ENCODE peak calls at places on chromosomes 1 and 21, in eight cellular contexts. One of them, this sample, is unnamed.

GRCh38 chr21:32570456-32570855 is 14.9 kb downstream of the TCP10L start:
- DNase-seq in A549: no peak
- DNase-seq in GM20000: no peak
- DNase-seq in fibroblast of the aortic adventitia: no peak
- DNase-seq in ovary: no peak
- DNase-seq in Caki2: no peak
- DNase-seq in CD8-positive, alpha-beta T cell: no peak
- DNase-seq in LoVo: no peak
- DNase-seq in this sample: no peak

GRCh38 chr21:37380349-37381323 is 14.1 kb downstream of the DYRK1A start:
- DNase-seq in ovary: no peak
- DNase-seq in fibroblast of the aortic adventitia: no peak
- DNase-seq in Caki2: peak
- DNase-seq in GM20000: no peak
- DNase-seq in A549: no peak
- DNase-seq in LoVo: no peak
- DNase-seq in CD8-positive, alpha-beta T cell: no peak
- DNase-seq in this sample: no peak

GRCh38 chr21:41817228-41817627 is 50.4 kb upstream of the RIPK4 start:
- DNase-seq in A549: peak
- DNase-seq in ovary: peak
- DNase-seq in Caki2: peak
- DNase-seq in fibroblast of the aortic adventitia: peak
- DNase-seq in CD8-positive, alpha-beta T cell: peak
- DNase-seq in GM20000: peak
- DNase-seq in LoVo: peak
- DNase-seq in this sample: peak

GRCh38 chr1:161166669-161167548 is 683 bp downstream of the PPOX start:
- DNase-seq in LoVo: peak
- DNase-seq in A549: no peak
- DNase-seq in Caki2: peak
- DNase-seq in GM20000: no peak
- DNase-seq in fibroblast of the aortic adventitia: no peak
- DNase-seq in CD8-positive, alpha-beta T cell: no peak
- DNase-seq in ovary: no peak
- DNase-seq in this sample: no peak

GRCh38 chr21:27831821-27832569 is 865.1 kb upstream of the ADAMTS5 start:
- DNase-seq in LoVo: no peak
- DNase-seq in fibroblast of the aortic adventitia: peak
- DNase-seq in Caki2: no peak
- DNase-seq in ovary: no peak
- DNase-seq in A549: no peak
- DNase-seq in GM20000: no peak
- DNase-seq in CD8-positive, alpha-beta T cell: no peak
- DNase-seq in this sample: no peak

GRCh38 chr1:112714313-112715263 is 544 bp downstream of the PPM1J start:
- DNase-seq in ovary: peak
- DNase-seq in Caki2: peak
- DNase-seq in LoVo: peak
- DNase-seq in CD8-positive, alpha-beta T cell: peak
- DNase-seq in fibroblast of the aortic adventitia: no peak
- DNase-seq in GM20000: peak
- DNase-seq in A549: no peak
- DNase-seq in this sample: no peak

GRCh38 chr1:40984066-40984465 is 4.6 kb downstream of the CTPS1 start:
- DNase-seq in Caki2: no peak
- DNase-seq in LoVo: no peak
- DNase-seq in fibroblast of the aortic adventitia: peak
- DNase-seq in CD8-positive, alpha-beta T cell: no peak
- DNase-seq in A549: no peak
- DNase-seq in GM20000: no peak
- DNase-seq in ovary: no peak
- DNase-seq in this sample: no peak

GRCh38 chr1:30381671-30382365 is 341.6 kb downstream of the MATN1 start:
- DNase-seq in CD8-positive, alpha-beta T cell: no peak
- DNase-seq in GM20000: no peak
- DNase-seq in fibroblast of the aortic adventitia: no peak
- DNase-seq in Caki2: no peak
- DNase-seq in A549: no peak
- DNase-seq in ovary: peak
- DNase-seq in LoVo: no peak
- DNase-seq in this sample: no peak

GRCh38 chr1:207284209-207284892 is 37.1 kb upstream of the CD55 start:
- DNase-seq in ovary: no peak
- DNase-seq in LoVo: no peak
- DNase-seq in fibroblast of the aortic adventitia: peak
- DNase-seq in A549: no peak
- DNase-seq in GM20000: no peak
- DNase-seq in CD8-positive, alpha-beta T cell: no peak
- DNase-seq in Caki2: no peak
- DNase-seq in this sample: no peak

GRCh38 chr1:46717654-46718053 is 1.3 kb downstream of the EFCAB14 start:
- DNase-seq in LoVo: no peak
- DNase-seq in Caki2: no peak
- DNase-seq in fibroblast of the aortic adventitia: no peak
- DNase-seq in A549: no peak
- DNase-seq in CD8-positive, alpha-beta T cell: no peak
- DNase-seq in ovary: no peak
- DNase-seq in GM20000: no peak
- DNase-seq in this sample: no peak

GRCh38 chr21:31184462-31184861 is 146.2 kb upstream of the KRTAP19-8 start:
- DNase-seq in ovary: no peak
- DNase-seq in A549: no peak
- DNase-seq in CD8-positive, alpha-beta T cell: peak
- DNase-seq in fibroblast of the aortic adventitia: no peak
- DNase-seq in GM20000: peak
- DNase-seq in LoVo: no peak
- DNase-seq in Caki2: no peak
- DNase-seq in this sample: peak

GRCh38 chr1:44276006-44276405 is 62.7 kb downstream of the DMAP1 start:
- DNase-seq in CD8-positive, alpha-beta T cell: no peak
- DNase-seq in LoVo: no peak
- DNase-seq in Caki2: no peak
- DNase-seq in GM20000: no peak
- DNase-seq in ovary: no peak
- DNase-seq in A549: no peak
- DNase-seq in fibroblast of the aortic adventitia: peak
- DNase-seq in this sample: peak

GRCh38 chr1:178614286-178614685 is 101.4 kb downstream of the TEX35 start:
- DNase-seq in Caki2: no peak
- DNase-seq in LoVo: no peak
- DNase-seq in ovary: no peak
- DNase-seq in CD8-positive, alpha-beta T cell: no peak
- DNase-seq in A549: peak
- DNase-seq in fibroblast of the aortic adventitia: no peak
- DNase-seq in GM20000: no peak
- DNase-seq in this sample: no peak

GRCh38 chr21:30340714-30341573 is 3.5 kb upstream of the KRTAP27-1 start:
- DNase-seq in fibroblast of the aortic adventitia: peak
- DNase-seq in GM20000: peak
- DNase-seq in Caki2: peak
- DNase-seq in ovary: no peak
- DNase-seq in A549: peak
- DNase-seq in LoVo: peak
- DNase-seq in CD8-positive, alpha-beta T cell: peak
- DNase-seq in this sample: peak

GRCh38 chr1:65254320-65255087 is 54.8 kb upstream of the DNAJC6 start:
- DNase-seq in Caki2: peak
- DNase-seq in CD8-positive, alpha-beta T cell: peak
- DNase-seq in ovary: peak
- DNase-seq in fibroblast of the aortic adventitia: no peak
- DNase-seq in A549: peak
- DNase-seq in GM20000: peak
- DNase-seq in LoVo: peak
- DNase-seq in this sample: peak

GRCh38 chr1:22808846-22809501 is 98.3 kb downstream of the EPHB2 start:
- DNase-seq in Caki2: no peak
- DNase-seq in ovary: peak
- DNase-seq in A549: no peak
- DNase-seq in GM20000: no peak
- DNase-seq in fibroblast of the aortic adventitia: peak
- DNase-seq in LoVo: no peak
- DNase-seq in CD8-positive, alpha-beta T cell: no peak
- DNase-seq in this sample: no peak

GRCh38 chr1:19137158-19137557 is 72.9 kb downstream of the UBR4 start:
- DNase-seq in fibroblast of the aortic adventitia: no peak
- DNase-seq in A549: no peak
- DNase-seq in CD8-positive, alpha-beta T cell: no peak
- DNase-seq in LoVo: no peak
- DNase-seq in ovary: no peak
- DNase-seq in GM20000: no peak
- DNase-seq in Caki2: no peak
- DNase-seq in this sample: no peak

GRCh38 chr1:46506470-46507219 is 17.0 kb downstream of the DMBX1 start:
- DNase-seq in GM20000: no peak
- DNase-seq in fibroblast of the aortic adventitia: no peak
- DNase-seq in ovary: no peak
- DNase-seq in CD8-positive, alpha-beta T cell: no peak
- DNase-seq in A549: no peak
- DNase-seq in Caki2: no peak
- DNase-seq in LoVo: no peak
- DNase-seq in this sample: no peak

GRCh38 chr1:246001821-246002220 is 505.3 kb downstream of the SMYD3 start:
- DNase-seq in Caki2: no peak
- DNase-seq in GM20000: no peak
- DNase-seq in ovary: no peak
- DNase-seq in CD8-positive, alpha-beta T cell: no peak
- DNase-seq in fibroblast of the aortic adventitia: peak
- DNase-seq in LoVo: peak
- DNase-seq in A549: no peak
- DNase-seq in this sample: no peak

GRCh38 chr1:173050865-173051264 is at the start of gene TNFSF18:
- DNase-seq in LoVo: peak
- DNase-seq in CD8-positive, alpha-beta T cell: no peak
- DNase-seq in A549: no peak
- DNase-seq in fibroblast of the aortic adventitia: peak
- DNase-seq in GM20000: no peak
- DNase-seq in ovary: no peak
- DNase-seq in Caki2: peak
- DNase-seq in this sample: no peak

GRCh38 chr1:170698711-170699275 is 34.9 kb downstream of the PRRX1 start:
- DNase-seq in Caki2: no peak
- DNase-seq in CD8-positive, alpha-beta T cell: no peak
- DNase-seq in ovary: no peak
- DNase-seq in A549: no peak
- DNase-seq in LoVo: no peak
- DNase-seq in GM20000: no peak
- DNase-seq in fibroblast of the aortic adventitia: peak
- DNase-seq in this sample: no peak

GRCh38 chr1:39620659-39621165 is 18.7 kb downstream of the HEYL start:
- DNase-seq in fibroblast of the aortic adventitia: no peak
- DNase-seq in A549: no peak
- DNase-seq in ovary: no peak
- DNase-seq in LoVo: no peak
- DNase-seq in GM20000: no peak
- DNase-seq in Caki2: no peak
- DNase-seq in CD8-positive, alpha-beta T cell: no peak
- DNase-seq in this sample: no peak

GRCh38 chr1:77881099-77881498 is 7.3 kb upstream of the NEXN start:
- DNase-seq in LoVo: no peak
- DNase-seq in A549: no peak
- DNase-seq in CD8-positive, alpha-beta T cell: no peak
- DNase-seq in fibroblast of the aortic adventitia: no peak
- DNase-seq in GM20000: no peak
- DNase-seq in ovary: no peak
- DNase-seq in Caki2: no peak
- DNase-seq in this sample: no peak

GRCh38 chr1:93680121-93681094 is 1.2 kb downstream of the BCAR3 start:
- DNase-seq in ovary: peak
- DNase-seq in GM20000: peak
- DNase-seq in LoVo: peak
- DNase-seq in fibroblast of the aortic adventitia: peak
- DNase-seq in Caki2: peak
- DNase-seq in A549: peak
- DNase-seq in CD8-positive, alpha-beta T cell: peak
- DNase-seq in this sample: no peak

GRCh38 chr1:214280386-214281029 is 451 bp upstream of the SMYD2 start:
- DNase-seq in CD8-positive, alpha-beta T cell: no peak
- DNase-seq in fibroblast of the aortic adventitia: peak
- DNase-seq in Caki2: peak
- DNase-seq in LoVo: peak
- DNase-seq in GM20000: no peak
- DNase-seq in A549: peak
- DNase-seq in ovary: peak
- DNase-seq in this sample: peak

GRCh38 chr1:180194048-180194425 is 36.0 kb upstream of the LHX4 start:
- DNase-seq in Caki2: no peak
- DNase-seq in LoVo: no peak
- DNase-seq in A549: no peak
- DNase-seq in ovary: no peak
- DNase-seq in GM20000: no peak
- DNase-seq in fibroblast of the aortic adventitia: no peak
- DNase-seq in CD8-positive, alpha-beta T cell: no peak
- DNase-seq in this sample: no peak

GRCh38 chr1:32341186-32341757 is 5.2 kb upstream of the MARCKSL1 start:
- DNase-seq in Caki2: no peak
- DNase-seq in fibroblast of the aortic adventitia: no peak
- DNase-seq in LoVo: no peak
- DNase-seq in A549: no peak
- DNase-seq in CD8-positive, alpha-beta T cell: no peak
- DNase-seq in ovary: no peak
- DNase-seq in GM20000: no peak
- DNase-seq in this sample: no peak

GRCh38 chr1:18354657-18355056 is 126.1 kb upstream of the KLHDC7A start:
- DNase-seq in fibroblast of the aortic adventitia: no peak
- DNase-seq in LoVo: no peak
- DNase-seq in Caki2: no peak
- DNase-seq in GM20000: no peak
- DNase-seq in A549: no peak
- DNase-seq in ovary: no peak
- DNase-seq in CD8-positive, alpha-beta T cell: no peak
- DNase-seq in this sample: no peak

GRCh38 chr1:183278736-183279591 is 92.9 kb downstream of the LAMC2 start:
- DNase-seq in ovary: no peak
- DNase-seq in A549: no peak
- DNase-seq in GM20000: no peak
- DNase-seq in LoVo: peak
- DNase-seq in fibroblast of the aortic adventitia: peak
- DNase-seq in Caki2: peak
- DNase-seq in CD8-positive, alpha-beta T cell: no peak
- DNase-seq in this sample: peak

GRCh38 chr1:121538943-121539575 is 354.3 kb downstream of the SRGAP2C start:
- DNase-seq in ovary: no peak
- DNase-seq in Caki2: no peak
- DNase-seq in LoVo: no peak
- DNase-seq in fibroblast of the aortic adventitia: peak
- DNase-seq in A549: no peak
- DNase-seq in GM20000: no peak
- DNase-seq in CD8-positive, alpha-beta T cell: no peak
- DNase-seq in this sample: no peak

GRCh38 chr1:170239445-170239844 is 93.7 kb downstream of the NTMT2 start:
- DNase-seq in GM20000: no peak
- DNase-seq in A549: no peak
- DNase-seq in LoVo: no peak
- DNase-seq in Caki2: no peak
- DNase-seq in CD8-positive, alpha-beta T cell: no peak
- DNase-seq in ovary: no peak
- DNase-seq in fibroblast of the aortic adventitia: peak
- DNase-seq in this sample: no peak

GRCh38 chr1:196377811-196378210 is 230.4 kb downstream of the KCNT2 start:
- DNase-seq in CD8-positive, alpha-beta T cell: no peak
- DNase-seq in LoVo: no peak
- DNase-seq in GM20000: no peak
- DNase-seq in Caki2: no peak
- DNase-seq in ovary: no peak
- DNase-seq in A549: no peak
- DNase-seq in fibroblast of the aortic adventitia: no peak
- DNase-seq in this sample: no peak

GRCh38 chr1:60696512-60696911 is 385.8 kb upstream of the NFIA start:
- DNase-seq in A549: no peak
- DNase-seq in GM20000: no peak
- DNase-seq in fibroblast of the aortic adventitia: no peak
- DNase-seq in LoVo: no peak
- DNase-seq in ovary: no peak
- DNase-seq in Caki2: no peak
- DNase-seq in CD8-positive, alpha-beta T cell: no peak
- DNase-seq in this sample: no peak

This sample was measured in MV-4-11.